ENCODE peak calls at places on chromosome 10, in four cellular contexts. One of them, this sample, is unnamed.

GRCh38 chr10:9853405-9854010 is 1164.2 kb upstream of the CELF2 start:
- DNase-seq in endodermal cell: no peak
- DNase-seq in midbrain: no peak
- DNase-seq in activated naive CD8-positive, alpha-beta T cell treated with anti-CD3 and anti-CD28 coated beads, Interleukin-2, amount 50 U/mL, for 24 hours: no peak
- DNase-seq in this sample: no peak

GRCh38 chr10:71725998-71726672 is 6.6 kb upstream of the C10orf105 start:
- DNase-seq in endodermal cell: peak
- DNase-seq in midbrain: no peak
- DNase-seq in activated naive CD8-positive, alpha-beta T cell treated with anti-CD3 and anti-CD28 coated beads, Interleukin-2, amount 50 U/mL, for 24 hours: peak
- DNase-seq in this sample: peak

GRCh38 chr10:24703700-24704099 is 20.0 kb downstream of the ARHGAP21 start:
- DNase-seq in endodermal cell: no peak
- DNase-seq in midbrain: no peak
- DNase-seq in activated naive CD8-positive, alpha-beta T cell treated with anti-CD3 and anti-CD28 coated beads, Interleukin-2, amount 50 U/mL, for 24 hours: no peak
- DNase-seq in this sample: no peak

GRCh38 chr10:100183482-100183881 is 2.3 kb downstream of the ERLIN1 start:
- DNase-seq in endodermal cell: no peak
- DNase-seq in midbrain: no peak
- DNase-seq in activated naive CD8-positive, alpha-beta T cell treated with anti-CD3 and anti-CD28 coated beads, Interleukin-2, amount 50 U/mL, for 24 hours: no peak
- DNase-seq in this sample: no peak

GRCh38 chr10:6383099-6383812 is 180.5 kb downstream of the PFKFB3 start:
- DNase-seq in endodermal cell: no peak
- DNase-seq in midbrain: peak
- DNase-seq in activated naive CD8-positive, alpha-beta T cell treated with anti-CD3 and anti-CD28 coated beads, Interleukin-2, amount 50 U/mL, for 24 hours: no peak
- DNase-seq in this sample: no peak

GRCh38 chr10:33335800-33336605 is 1.5 kb upstream of the NRP1 start:
- DNase-seq in endodermal cell: peak
- DNase-seq in midbrain: no peak
- DNase-seq in activated naive CD8-positive, alpha-beta T cell treated with anti-CD3 and anti-CD28 coated beads, Interleukin-2, amount 50 U/mL, for 24 hours: peak
- DNase-seq in this sample: peak

GRCh38 chr10:119401671-119402395 is 140.7 kb downstream of the RGS10 start:
- DNase-seq in endodermal cell: no peak
- DNase-seq in midbrain: no peak
- DNase-seq in activated naive CD8-positive, alpha-beta T cell treated with anti-CD3 and anti-CD28 coated beads, Interleukin-2, amount 50 U/mL, for 24 hours: no peak
- DNase-seq in this sample: no peak

GRCh38 chr10:114102253-114102652 is 58.6 kb downstream of the ADRB1 start:
- DNase-seq in endodermal cell: no peak
- DNase-seq in midbrain: no peak
- DNase-seq in activated naive CD8-positive, alpha-beta T cell treated with anti-CD3 and anti-CD28 coated beads, Interleukin-2, amount 50 U/mL, for 24 hours: no peak
- DNase-seq in this sample: no peak

GRCh38 chr10:77374189-77374656 is 263.4 kb downstream of the KCNMA1 start:
- DNase-seq in endodermal cell: no peak
- DNase-seq in midbrain: no peak
- DNase-seq in activated naive CD8-positive, alpha-beta T cell treated with anti-CD3 and anti-CD28 coated beads, Interleukin-2, amount 50 U/mL, for 24 hours: no peak
- DNase-seq in this sample: no peak

GRCh38 chr10:35562427-35562826 is 42.7 kb upstream of the GJD4 start:
- DNase-seq in endodermal cell: no peak
- DNase-seq in midbrain: no peak
- DNase-seq in activated naive CD8-positive, alpha-beta T cell treated with anti-CD3 and anti-CD28 coated beads, Interleukin-2, amount 50 U/mL, for 24 hours: no peak
- DNase-seq in this sample: no peak

GRCh38 chr10:92886334-92886961 is 38.1 kb downstream of the EXOC6 start:
- DNase-seq in endodermal cell: no peak
- DNase-seq in midbrain: no peak
- DNase-seq in activated naive CD8-positive, alpha-beta T cell treated with anti-CD3 and anti-CD28 coated beads, Interleukin-2, amount 50 U/mL, for 24 hours: no peak
- DNase-seq in this sample: no peak

GRCh38 chr10:55979203-55979602 is 381.9 kb downstream of the ZWINT start:
- DNase-seq in endodermal cell: no peak
- DNase-seq in midbrain: no peak
- DNase-seq in activated naive CD8-positive, alpha-beta T cell treated with anti-CD3 and anti-CD28 coated beads, Interleukin-2, amount 50 U/mL, for 24 hours: no peak
- DNase-seq in this sample: no peak

GRCh38 chr10:46069771-46070463 is 23.8 kb upstream of the MSMB start:
- DNase-seq in endodermal cell: no peak
- DNase-seq in midbrain: no peak
- DNase-seq in activated naive CD8-positive, alpha-beta T cell treated with anti-CD3 and anti-CD28 coated beads, Interleukin-2, amount 50 U/mL, for 24 hours: no peak
- DNase-seq in this sample: no peak

GRCh38 chr10:85646312-85646711 is 720.3 kb downstream of the GRID1 start:
- DNase-seq in endodermal cell: peak
- DNase-seq in midbrain: no peak
- DNase-seq in activated naive CD8-positive, alpha-beta T cell treated with anti-CD3 and anti-CD28 coated beads, Interleukin-2, amount 50 U/mL, for 24 hours: no peak
- DNase-seq in this sample: no peak

GRCh38 chr10:84543948-84544347 is 215.6 kb downstream of the CCSER2 start:
- DNase-seq in endodermal cell: peak
- DNase-seq in midbrain: no peak
- DNase-seq in activated naive CD8-positive, alpha-beta T cell treated with anti-CD3 and anti-CD28 coated beads, Interleukin-2, amount 50 U/mL, for 24 hours: no peak
- DNase-seq in this sample: no peak

GRCh38 chr10:78416031-78416800 is 382.6 kb downstream of the RPS24 start:
- DNase-seq in endodermal cell: peak
- DNase-seq in midbrain: no peak
- DNase-seq in activated naive CD8-positive, alpha-beta T cell treated with anti-CD3 and anti-CD28 coated beads, Interleukin-2, amount 50 U/mL, for 24 hours: no peak
- DNase-seq in this sample: no peak

GRCh38 chr10:70939397-70939796 is 51.0 kb upstream of the PCBD1 start:
- DNase-seq in endodermal cell: no peak
- DNase-seq in midbrain: no peak
- DNase-seq in activated naive CD8-positive, alpha-beta T cell treated with anti-CD3 and anti-CD28 coated beads, Interleukin-2, amount 50 U/mL, for 24 hours: no peak
- DNase-seq in this sample: no peak

GRCh38 chr10:119301397-119301796 is 94.0 kb downstream of the GRK5 start:
- DNase-seq in endodermal cell: peak
- DNase-seq in midbrain: no peak
- DNase-seq in activated naive CD8-positive, alpha-beta T cell treated with anti-CD3 and anti-CD28 coated beads, Interleukin-2, amount 50 U/mL, for 24 hours: peak
- DNase-seq in this sample: peak

GRCh38 chr10:17134737-17135260 is 5.2 kb upstream of the CUBN start:
- DNase-seq in endodermal cell: no peak
- DNase-seq in midbrain: no peak
- DNase-seq in activated naive CD8-positive, alpha-beta T cell treated with anti-CD3 and anti-CD28 coated beads, Interleukin-2, amount 50 U/mL, for 24 hours: no peak
- DNase-seq in this sample: no peak

This sample was measured in activated T-cell treated with anti-CD3 and anti-CD28 coated beads, Interleukin-2, amount 50 U/mL, for 48 hours.